ENCODE peak calls at places on chromosome 16, in four cellular contexts. One of them, this sample, is unnamed.

GRCh38 chr16:1906052-1906845 is 12.0 kb downstream of the HS3ST6 start:
- DNase-seq in K562: no peak
- DNase-seq in GM12878: no peak
- DNase-seq in HepG2: no peak
- DNase-seq in this sample: no peak

GRCh38 chr16:6081320-6081976 is 983.9 kb upstream of the EEF2KMT start:
- DNase-seq in K562: peak
- DNase-seq in GM12878: no peak
- DNase-seq in HepG2: peak
- DNase-seq in this sample: peak

GRCh38 chr16:69818811-69819587 is 56.9 kb downstream of the WWP2 start:
- DNase-seq in K562: no peak
- DNase-seq in GM12878: no peak
- DNase-seq in HepG2: no peak
- DNase-seq in this sample: no peak

GRCh38 chr16:48176635-48177408 is 21.0 kb upstream of the ABCC12 start:
- DNase-seq in K562: no peak
- DNase-seq in GM12878: no peak
- DNase-seq in HepG2: peak
- DNase-seq in this sample: no peak

GRCh38 chr16:68948230-68948910 is 105.0 kb downstream of the TANGO6 start:
- DNase-seq in K562: no peak
- DNase-seq in GM12878: no peak
- DNase-seq in HepG2: no peak
- DNase-seq in this sample: no peak

GRCh38 chr16:88507231-88507743 is 54.2 kb downstream of the ZFPM1 start:
- DNase-seq in K562: no peak
- DNase-seq in GM12878: no peak
- DNase-seq in HepG2: no peak
- DNase-seq in this sample: no peak

GRCh38 chr16:55478827-55479559 is at the start of gene MMP2:
- DNase-seq in K562: no peak
- DNase-seq in GM12878: no peak
- DNase-seq in HepG2: no peak
- DNase-seq in this sample: peak

GRCh38 chr16:4496305-4496704 is 20.1 kb downstream of the HMOX2 start:
- DNase-seq in K562: no peak
- DNase-seq in GM12878: no peak
- DNase-seq in HepG2: no peak
- DNase-seq in this sample: no peak

DNA sequence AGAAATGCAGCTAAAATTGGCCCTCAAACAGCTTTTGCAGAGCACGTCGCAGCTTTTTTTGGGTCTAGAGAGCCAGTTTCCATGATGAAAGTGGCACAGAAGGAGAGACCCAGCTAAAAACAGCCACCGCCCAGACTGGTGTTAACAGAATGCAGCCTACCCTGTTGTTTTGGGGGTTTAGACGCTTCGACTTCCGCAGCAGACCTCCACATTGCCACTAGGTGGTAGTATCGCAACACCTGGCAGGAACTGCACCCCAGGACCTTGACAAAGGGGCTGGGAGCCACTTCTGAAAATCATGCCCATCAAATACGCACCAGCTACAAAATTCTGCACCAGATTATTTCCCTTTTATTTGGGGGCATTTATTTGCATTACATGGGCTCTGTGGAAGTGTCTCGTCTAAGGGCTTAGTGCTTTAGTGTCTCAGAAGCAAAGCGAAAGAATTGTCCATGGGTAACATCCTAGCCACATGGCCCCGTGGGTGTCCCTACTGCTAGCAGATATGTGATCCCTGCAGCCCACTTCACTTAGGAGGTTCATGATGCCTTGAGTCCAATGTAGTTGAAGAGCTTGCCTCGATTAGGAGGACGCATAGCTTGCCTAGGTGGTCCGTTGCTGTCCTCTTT is 167.1 kb downstream of the HAPSTR1 start:
- DNase-seq in K562: peak
- DNase-seq in GM12878: no peak
- DNase-seq in HepG2: peak
- DNase-seq in this sample: peak
- TF ChIP-seq FOXM1 in K562: no peak
- TF ChIP-seq FOXM1 in GM12878: no peak
- TF ChIP-seq FOXM1 in HepG2: no peak
- TF ChIP-seq FOXM1 in this sample: no peak

GRCh38 chr16:20868890-20869289 is 31.3 kb downstream of the DCUN1D3 start:
- DNase-seq in K562: no peak
- DNase-seq in GM12878: no peak
- DNase-seq in HepG2: peak
- DNase-seq in this sample: no peak
- TF ChIP-seq TARDBP in K562: no peak
- TF ChIP-seq TARDBP in GM12878: no peak
- TF ChIP-seq TARDBP in HepG2: peak
- TF ChIP-seq TARDBP in this sample: no peak

GRCh38 chr16:77807-78443 is at the start of gene MPG:
- DNase-seq in K562: peak
- DNase-seq in GM12878: no peak
- DNase-seq in HepG2: peak
- DNase-seq in this sample: peak

GRCh38 chr16:76535-77272 is 1.3 kb upstream of the MPG start:
- DNase-seq in K562: peak
- DNase-seq in GM12878: no peak
- DNase-seq in HepG2: peak
- DNase-seq in this sample: no peak

GRCh38 chr16:78444-79145 is 570 bp downstream of the MPG start:
- DNase-seq in K562: no peak
- DNase-seq in GM12878: no peak
- DNase-seq in HepG2: no peak
- DNase-seq in this sample: peak

GRCh38 chr16:75580-76501 is 2.2 kb upstream of the MPG start:
- DNase-seq in K562: peak
- DNase-seq in GM12878: no peak
- DNase-seq in HepG2: peak
- DNase-seq in this sample: no peak

GRCh38 chr16:77273-77806 is 685 bp upstream of the MPG start:
- DNase-seq in K562: no peak
- DNase-seq in GM12878: no peak
- DNase-seq in HepG2: peak
- DNase-seq in this sample: peak
- TF ChIP-seq FOXM1 in K562: no peak
- TF ChIP-seq FOXM1 in GM12878: no peak
- TF ChIP-seq FOXM1 in HepG2: no peak
- TF ChIP-seq FOXM1 in this sample: no peak

GRCh38 chr16:46743232-46743719 is 4.9 kb downstream of the MYLK3 start:
- DNase-seq in K562: peak
- DNase-seq in GM12878: no peak
- DNase-seq in HepG2: peak
- DNase-seq in this sample: no peak
- TF ChIP-seq TARDBP in K562: no peak
- TF ChIP-seq TARDBP in GM12878: no peak
- TF ChIP-seq TARDBP in HepG2: no peak
- TF ChIP-seq TARDBP in this sample: no peak

GRCh38 chr16:67023689-67024088 is 5.3 kb upstream of the CBFB start:
- DNase-seq in K562: no peak
- DNase-seq in GM12878: no peak
- DNase-seq in HepG2: no peak
- DNase-seq in this sample: no peak

GRCh38 chr16:67022531-67023214 is 6.3 kb upstream of the CBFB start:
- DNase-seq in K562: no peak
- DNase-seq in GM12878: no peak
- DNase-seq in HepG2: no peak
- DNase-seq in this sample: no peak

GRCh38 chr16:67019171-67019570 is 9.8 kb upstream of the CBFB start:
- DNase-seq in K562: no peak
- DNase-seq in GM12878: no peak
- DNase-seq in HepG2: no peak
- DNase-seq in this sample: no peak

GRCh38 chr16:67024384-67024896 is 4.5 kb upstream of the CBFB start:
- DNase-seq in K562: no peak
- DNase-seq in GM12878: no peak
- DNase-seq in HepG2: no peak
- DNase-seq in this sample: no peak

DNA sequence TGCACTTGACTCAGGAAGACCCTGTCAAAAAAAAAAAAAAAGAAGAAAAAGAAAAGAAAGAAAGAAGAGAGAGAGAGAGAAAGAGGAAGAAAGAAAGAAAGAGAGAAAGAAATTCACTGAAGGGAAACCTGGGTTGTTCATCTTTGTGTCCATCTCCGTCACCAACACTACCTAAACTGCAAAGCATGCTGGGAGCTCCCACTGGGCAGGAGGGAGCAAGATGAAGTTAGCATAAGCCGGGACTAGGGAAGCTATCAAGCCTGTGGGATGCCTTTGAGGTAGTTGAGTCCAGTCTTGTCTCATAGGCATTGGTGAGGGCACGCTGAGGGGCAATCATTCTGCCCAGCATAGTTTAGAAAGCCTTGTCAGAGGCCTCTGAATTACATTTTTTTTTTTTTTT is 7.6 kb upstream of the CBFB start:
- DNase-seq in K562: no peak
- DNase-seq in GM12878: no peak
- DNase-seq in HepG2: no peak
- DNase-seq in this sample: no peak
- TF ChIP-seq FOXM1 in K562: no peak
- TF ChIP-seq FOXM1 in GM12878: no peak
- TF ChIP-seq FOXM1 in HepG2: no peak
- TF ChIP-seq FOXM1 in this sample: no peak